ENCODE peak calls at places on chromosomes 1 and 21, in six cellular contexts. T is GM12891, Q is IMR-90, M is breast epithelium, N is NB4, H is uterus. E is an unnamed sample.
A peak's percentile ranks its signal among the peaks of the same experiment; 100 is the strongest.

GRCh38 chr1:2547210-2548067 is 8.7 kb upstream of the TNFRSF14 start:
- DNase-seq in M (no peak), Q (no peak), H (no peak), N (peak; percentile 59), T (peak; percentile 64), E (no peak)

GRCh38 chr1:89484097-89485038 is 40.3 kb upstream of the LRRC8B start:
- DNase-seq in T (no peak), Q (no peak), N (peak; percentile 74), M (no peak), H (no peak), E (no peak)

GRCh38 chr1:75522389-75522788 is 88.5 kb downstream of the SLC44A5 start:
- DNase-seq in Q (no peak), T (no peak), H (no peak), N (no peak), M (no peak), E (no peak)

GRCh38 chr1:203536981-203537455 is 43.1 kb downstream of the OPTC start:
- DNase-seq in M (no peak), H (peak; percentile 49), T (no peak), Q (peak; percentile 89), N (peak; percentile 62), E (no peak)

GRCh38 chr1:204819495-204819894 is 51.2 kb upstream of the NFASC start:
- DNase-seq in N (no peak), H (no peak), Q (no peak), T (no peak), M (peak; percentile 86), E (no peak)

GRCh38 chr1:29876902-29877301 is 640.6 kb downstream of the PTPRU start:
- DNase-seq in N (peak; percentile 6), T (no peak), Q (no peak), M (no peak), H (no peak), E (no peak)

GRCh38 chr1:92990828-92991227 is 29.6 kb upstream of the DIPK1A start:
- DNase-seq in H (no peak), N (no peak), M (no peak), T (no peak), Q (no peak), E (no peak)

GRCh38 chr1:162271972-162272371 is 104.7 kb downstream of the SPATA46 start:
- DNase-seq in N (no peak), T (no peak), H (no peak), Q (no peak), M (no peak), E (no peak)

GRCh38 chr1:42931911-42932422 is 26.7 kb downstream of the SLC2A1 start:
- DNase-seq in T (peak; percentile 90), M (peak; percentile 71), H (no peak), N (peak; percentile 93), Q (no peak), E (peak; percentile 61)

GRCh38 chr1:13950637-13951036 is 250.6 kb downstream of the PRDM2 start:
- DNase-seq in H (no peak), M (no peak), N (peak; percentile 13), Q (no peak), T (no peak), E (peak; percentile 5)

GRCh38 chr1:13949571-13949970 is 249.6 kb downstream of the PRDM2 start:
- DNase-seq in Q (no peak), M (no peak), N (no peak), H (no peak), T (no peak), E (no peak)

GRCh38 chr1:13948851-13949490 is 249.0 kb downstream of the PRDM2 start:
- DNase-seq in N (no peak), Q (no peak), M (peak; percentile 33), T (no peak), H (peak; percentile 30), E (no peak)

GRCh38 chr1:13947658-13948057 is 247.7 kb downstream of the PRDM2 start:
- DNase-seq in N (no peak), H (no peak), T (no peak), M (no peak), Q (no peak), E (no peak)

GRCh38 chr1:13948396-13948795 is 248.4 kb downstream of the PRDM2 start:
- DNase-seq in H (no peak), M (no peak), Q (no peak), N (no peak), T (no peak), E (no peak)
- TF ChIP-seq POLR2A in H (no peak), M (no peak), Q (no peak), N (no peak), T (no peak), E (no peak)

DNA sequence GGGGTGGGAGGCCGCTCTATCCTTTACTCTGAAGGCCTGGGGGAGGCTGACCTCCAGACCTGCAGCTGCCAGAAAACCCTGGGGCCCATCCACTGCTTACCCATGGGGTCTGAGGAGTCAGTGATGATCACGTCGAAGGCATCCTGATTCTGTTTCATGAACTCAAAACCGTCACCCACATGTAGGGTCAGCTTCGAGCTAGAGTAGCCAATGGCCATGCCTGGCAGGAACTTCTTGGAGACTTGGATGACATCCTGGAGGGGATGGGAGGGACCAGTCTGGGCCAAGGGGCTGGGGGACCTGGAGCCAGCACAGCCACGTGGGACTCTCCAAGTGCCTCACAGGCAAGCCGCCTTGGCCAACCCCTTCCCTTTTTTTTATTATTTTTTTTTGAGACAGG is 3.3 kb downstream of the SRM start:
- DNase-seq in N (no peak), H (no peak), Q (no peak), T (no peak), M (no peak), E (no peak)
- TF ChIP-seq POLR2A in N (no peak), H (no peak), Q (no peak), T (no peak), M (no peak), E (no peak)

DNA sequence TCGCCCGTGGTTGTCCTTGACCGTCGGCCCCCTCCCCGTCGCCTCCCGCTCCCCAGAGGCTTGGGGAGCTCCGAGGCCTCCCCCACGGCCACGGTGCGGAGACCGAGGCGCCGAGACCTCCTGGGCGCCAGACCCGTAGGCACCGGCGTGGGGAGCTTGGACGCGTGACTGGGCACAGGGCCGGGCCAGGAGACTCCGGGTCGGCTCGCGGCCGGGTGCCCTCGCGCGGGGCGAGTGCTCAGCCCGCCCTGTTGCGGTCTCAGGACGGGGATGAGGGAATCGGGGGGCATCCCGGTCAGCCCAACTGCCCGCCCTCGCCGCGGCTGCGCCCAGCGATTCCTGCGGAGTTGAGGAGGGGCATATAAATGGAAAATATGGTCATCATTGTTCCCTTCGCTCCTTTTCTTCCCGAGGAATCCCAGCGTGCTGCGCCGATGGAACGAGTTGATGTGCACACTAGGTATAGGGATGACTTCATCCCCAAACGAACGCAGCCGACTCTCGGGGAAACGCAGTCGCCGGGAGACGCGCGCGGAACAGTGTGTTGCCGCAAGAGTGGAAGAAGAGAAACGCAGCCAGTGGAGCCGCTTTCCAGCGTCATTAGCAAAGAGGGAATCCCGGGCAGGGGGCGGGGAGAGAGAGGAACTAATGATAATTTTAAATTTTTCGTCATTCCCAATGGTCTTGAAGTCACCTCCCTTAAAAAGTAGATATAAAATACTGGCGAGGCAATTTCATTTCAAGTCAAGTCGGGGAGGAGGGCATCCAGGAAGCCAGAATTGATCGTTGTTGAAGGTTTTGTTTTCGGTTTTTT is 747 bp upstream of the ENAH start:
- DNase-seq in M (peak; percentile 76), Q (peak; percentile 73), T (peak; percentile 34), H (peak; percentile 79), N (peak; percentile 44), E (peak; percentile 15)
- TF ChIP-seq POLR2A in M (peak; percentile 54), Q (peak; percentile 78), T (no peak), H (peak; percentile 44), N (no peak), E (no peak)

GRCh38 chr1:168609133-168609715 is 32.8 kb downstream of the XCL1 start:
- DNase-seq in N (peak; percentile 15), H (peak; percentile 77), M (peak; percentile 68), Q (peak; percentile 5), T (no peak), E (no peak)
- TF ChIP-seq POLR2A in N (no peak), H (no peak), M (no peak), Q (no peak), T (no peak), E (no peak)

GRCh38 chr21:39803393-39803792 is 58.4 kb downstream of the IGSF5 start:
- DNase-seq in Q (no peak), M (no peak), T (no peak), H (no peak), N (no peak), E (no peak)
- TF ChIP-seq POLR2A in Q (no peak), M (no peak), T (no peak), H (no peak), N (no peak), E (no peak)

DNA sequence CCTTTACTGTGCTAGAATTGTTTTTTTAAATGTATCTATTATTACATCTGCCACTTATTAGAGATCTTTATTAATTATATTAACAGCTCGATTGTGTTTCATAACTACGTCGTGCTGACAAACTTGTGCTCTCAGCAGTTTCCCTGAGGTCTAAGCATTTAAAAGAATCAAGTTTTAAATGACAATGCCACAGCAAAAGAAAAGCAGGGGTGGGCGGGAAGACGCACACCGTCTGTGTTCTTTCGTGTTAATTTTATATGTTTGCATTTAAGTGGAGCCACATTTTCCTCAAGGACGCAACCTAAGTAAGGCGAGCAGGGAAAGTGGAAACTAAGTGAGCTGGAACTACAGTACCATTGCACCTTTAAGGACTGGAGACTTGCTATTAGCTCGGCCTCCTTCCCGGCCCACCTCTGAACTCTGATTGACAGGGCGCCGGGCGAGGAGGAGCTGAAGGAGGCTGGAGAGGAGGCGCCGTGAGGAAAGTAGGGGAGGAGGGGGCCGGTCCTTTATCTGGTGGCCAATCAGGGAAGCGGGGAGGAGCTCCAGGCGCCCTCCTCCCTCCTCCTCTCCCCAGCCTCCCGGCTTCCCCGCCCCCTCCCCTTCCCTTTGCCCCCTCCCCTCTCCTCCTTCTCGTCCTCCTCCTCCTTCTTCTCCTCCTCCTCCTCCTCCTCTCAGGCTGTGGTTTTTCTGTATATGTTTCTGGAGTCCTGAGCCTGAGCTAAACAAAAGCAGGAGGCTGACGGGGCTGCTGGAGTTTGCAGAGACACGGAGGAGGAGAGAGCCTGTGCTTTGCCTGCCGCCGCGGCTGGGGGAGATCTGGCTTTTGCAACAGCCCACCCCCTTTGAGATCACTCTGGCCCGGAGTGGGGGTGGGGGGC is at the start of gene PBX1:
- DNase-seq in H (peak; percentile 97), Q (peak; percentile 98), N (peak; percentile 93), M (peak; percentile 98), T (peak; percentile 60), E (peak; percentile 93)
- TF ChIP-seq POLR2A in H (peak; percentile 85), Q (peak; percentile 88), N (no peak), M (peak; percentile 73), T (no peak), E (peak; percentile 39)

GRCh38 chr1:234721476-234722266 is 111.7 kb upstream of the IRF2BP2 start:
- DNase-seq in N (peak; percentile 58), T (no peak), H (peak; percentile 80), Q (peak; percentile 98), M (peak; percentile 71), E (no peak)
- TF ChIP-seq POLR2A in N (no peak), T (no peak), H (no peak), Q (peak; percentile 60), M (no peak), E (no peak)

E was measured in erythroblast.